ENCODE peak calls at places on chromosomes 4 and X, in five cellular contexts. T is heart right ventricle, X is ovary, U is A673, C is tibial artery. P is an unnamed sample. For H3K9me3 and H3K36me3, the result is how much of the 10 kb centered on the place peaks cover.

GRCh38 chrX:8084023-8084422 is 87.0 kb downstream of the VCX2 start:
- DNase-seq in C (no peak), U (peak), T (no peak), X (no peak), P (no peak)

GRCh38 chrX:146396409-146396808 is 413.2 kb upstream of the CXorf51B start:
- DNase-seq in T (no peak), U (no peak), C (no peak), X (no peak), P (peak)

GRCh38 chr4:101114936-101115372 is 232.4 kb downstream of the PPP3CA start:
- DNase-seq in T (no peak), C (no peak), X (no peak), U (no peak), P (peak)

GRCh38 chr4:183636488-183636887 is 22.5 kb downstream of the RWDD4 start:
- DNase-seq in U (no peak), X (no peak), C (no peak), T (no peak), P (no peak)

GRCh38 chr4:8215001-8215427 is 15.9 kb downstream of the SH3TC1 start:
- DNase-seq in U (no peak), X (no peak), T (no peak), C (peak), P (no peak)

GRCh38 chrX:152072236-152072635 is 66.1 kb downstream of the MAGEA10 start:
- DNase-seq in X (no peak), U (no peak), T (no peak), C (no peak), P (peak)

GRCh38 chrX:116972362-116972761 is 509.6 kb upstream of the CT83 start:
- DNase-seq in T (no peak), X (no peak), U (no peak), C (no peak), P (no peak)

GRCh38 chr4:153577053-153577452 is 107.0 kb upstream of the TLR2 start:
- DNase-seq in C (no peak), T (no peak), U (no peak), X (no peak), P (no peak)

GRCh38 chr4:115152081-115152480 is 38.7 kb upstream of the NDST4 start:
- DNase-seq in X (no peak), C (no peak), U (no peak), T (no peak), P (no peak)

GRCh38 chrX:15356444-15356843 is 21.1 kb upstream of the PIGA start:
- DNase-seq in X (no peak), U (no peak), C (no peak), T (no peak), P (no peak)

GRCh38 chr4:15883611-15884243 is 54.8 kb downstream of the FGFBP1 start:
- DNase-seq in U (no peak), X (no peak), C (no peak), T (no peak), P (no peak)

GRCh38 chr4:170270628-170271027 is 180.9 kb upstream of the AADAT start:
- DNase-seq in X (no peak), C (no peak), T (no peak), U (no peak), P (no peak)

GRCh38 chrX:22192419-22193086 is 80.2 kb upstream of the CBLL2 start:
- DNase-seq in X (peak), C (peak), U (peak), T (peak), P (peak)

GRCh38 chr4:41129936-41130440 is 84.4 kb downstream of the APBB2 start:
- DNase-seq in T (no peak), C (no peak), X (no peak), U (no peak), P (no peak)

GRCh38 chr4:41134581-41134980 is 79.8 kb downstream of the APBB2 start:
- DNase-seq in U (no peak), T (no peak), C (no peak), X (no peak), P (peak)

GRCh38 chr4:41129128-41129754 is 85.1 kb downstream of the APBB2 start:
- DNase-seq in C (no peak), X (no peak), T (no peak), U (no peak), P (no peak)

GRCh38 chr4:41133619-41134018 is 80.7 kb downstream of the APBB2 start:
- DNase-seq in C (no peak), X (no peak), T (no peak), U (no peak), P (peak)

DNA sequence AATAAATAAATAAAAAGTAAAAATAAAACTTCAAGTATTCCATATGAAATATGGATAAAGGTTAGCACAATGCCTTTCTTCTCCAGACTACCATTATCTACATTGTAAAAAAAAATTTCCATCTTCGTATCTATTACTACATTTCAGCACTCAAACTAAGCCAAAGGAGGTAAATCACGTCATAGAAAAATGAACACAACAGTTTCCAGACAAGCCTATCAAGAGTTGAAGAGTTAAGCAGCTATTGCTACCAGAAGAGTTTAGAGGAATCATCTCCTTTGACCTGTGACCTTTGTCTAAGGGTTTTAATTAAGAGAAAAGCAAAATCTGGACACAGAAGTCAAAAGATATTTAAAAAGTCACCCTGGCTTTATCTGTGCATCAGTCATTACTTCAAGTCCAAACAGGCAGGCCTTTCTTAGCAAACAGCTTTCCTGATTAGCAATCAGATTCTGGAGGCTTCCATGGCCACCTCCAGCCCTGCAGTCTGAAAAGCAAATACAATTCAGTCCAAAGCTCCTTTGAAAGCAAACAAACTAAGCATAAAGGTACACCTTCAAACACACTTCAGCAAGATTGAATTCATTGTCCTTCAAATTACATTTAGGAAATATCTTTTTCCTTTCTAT is 82.2 kb downstream of the APBB2 start:
- DNase-seq in U (no peak), X (no peak), T (no peak), C (no peak), P (no peak)
- H3K27ac ChIP-seq in U (no peak), X (no peak), T (no peak), C (peak), P (peak)

GRCh38 chr4:29829067-29829466 is 891.1 kb upstream of the PCDH7 start:
- DNase-seq in U (no peak), X (no peak), T (no peak), C (no peak), P (no peak)
- H3K9me3 ChIP-seq in U (under half), X (under half), T (under half), C (under half), P (under half)

DNA sequence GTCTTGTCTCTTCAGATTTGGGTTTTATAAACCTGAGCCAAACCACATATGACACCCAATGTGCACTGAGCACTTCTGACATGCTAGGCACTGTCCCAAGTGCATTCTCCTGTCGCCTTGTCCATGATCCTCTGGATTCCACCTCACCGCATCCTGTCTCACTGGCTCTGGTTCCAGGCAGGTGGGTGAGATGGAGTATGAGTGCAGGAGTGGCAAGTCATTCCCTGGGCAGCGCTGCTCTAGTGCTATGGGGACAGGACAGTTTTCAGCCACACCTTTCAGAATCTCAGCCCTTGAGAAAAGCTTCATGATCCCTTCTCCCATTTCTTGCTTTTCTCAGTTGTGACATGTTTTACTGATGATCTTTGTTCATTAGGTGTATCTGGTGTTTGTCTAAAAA is 66.4 kb downstream of the NSD2 start:
- DNase-seq in C (no peak), X (no peak), U (no peak), T (no peak), P (no peak)
- H3K36me3 ChIP-seq in C (under half), X (under half), U (half or more), T (under half), P (half or more)

DNA sequence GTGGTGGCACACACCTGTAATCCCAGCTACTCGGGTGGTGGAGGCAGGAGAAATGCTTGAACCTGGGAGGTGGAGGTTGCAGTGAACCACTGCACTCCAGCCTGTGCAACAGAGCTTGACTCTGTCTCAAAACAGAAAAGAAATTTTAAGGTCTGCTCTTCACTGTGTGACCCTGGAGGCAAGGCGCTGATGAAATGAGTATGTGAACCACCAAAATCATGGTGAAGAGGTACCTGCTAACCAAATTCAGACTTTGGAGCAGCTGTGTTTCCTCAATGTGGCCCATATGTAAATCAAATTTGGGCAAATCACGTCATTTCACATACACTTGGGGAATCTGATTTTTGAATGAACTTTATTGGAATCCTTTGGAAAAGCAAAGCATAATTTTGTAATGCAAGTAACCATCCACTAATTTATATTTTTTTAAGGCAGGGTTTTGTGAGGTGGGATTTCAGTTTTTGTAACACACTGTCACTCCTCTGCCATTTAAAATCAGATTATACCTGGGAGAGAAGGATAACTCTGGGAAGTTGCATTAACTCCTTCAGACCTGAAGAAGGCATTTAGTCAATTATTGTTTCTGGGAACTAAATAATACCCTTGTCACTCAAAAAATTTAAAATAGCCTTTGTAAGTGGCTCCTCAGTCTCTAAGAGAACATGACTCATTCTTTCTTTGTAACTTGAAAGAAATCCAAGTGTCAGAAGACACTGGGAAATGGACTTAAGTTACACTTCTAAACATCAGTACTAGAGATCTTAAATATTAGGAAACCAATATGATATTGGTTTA is 24.0 kb downstream of the DOCK11 start:
- DNase-seq in X (no peak), U (no peak), T (no peak), C (no peak), P (no peak)
- H3K27ac ChIP-seq in X (no peak), U (no peak), T (peak), C (peak), P (no peak)

GRCh38 chrX:52217494-52218160 is 32.9 kb downstream of the MAGED4 start:
- DNase-seq in X (no peak), T (no peak), U (no peak), C (no peak), P (no peak)
- H3K9me3 ChIP-seq in X (under half), T (under half), U (under half), C (under half), P (under half)

DNA sequence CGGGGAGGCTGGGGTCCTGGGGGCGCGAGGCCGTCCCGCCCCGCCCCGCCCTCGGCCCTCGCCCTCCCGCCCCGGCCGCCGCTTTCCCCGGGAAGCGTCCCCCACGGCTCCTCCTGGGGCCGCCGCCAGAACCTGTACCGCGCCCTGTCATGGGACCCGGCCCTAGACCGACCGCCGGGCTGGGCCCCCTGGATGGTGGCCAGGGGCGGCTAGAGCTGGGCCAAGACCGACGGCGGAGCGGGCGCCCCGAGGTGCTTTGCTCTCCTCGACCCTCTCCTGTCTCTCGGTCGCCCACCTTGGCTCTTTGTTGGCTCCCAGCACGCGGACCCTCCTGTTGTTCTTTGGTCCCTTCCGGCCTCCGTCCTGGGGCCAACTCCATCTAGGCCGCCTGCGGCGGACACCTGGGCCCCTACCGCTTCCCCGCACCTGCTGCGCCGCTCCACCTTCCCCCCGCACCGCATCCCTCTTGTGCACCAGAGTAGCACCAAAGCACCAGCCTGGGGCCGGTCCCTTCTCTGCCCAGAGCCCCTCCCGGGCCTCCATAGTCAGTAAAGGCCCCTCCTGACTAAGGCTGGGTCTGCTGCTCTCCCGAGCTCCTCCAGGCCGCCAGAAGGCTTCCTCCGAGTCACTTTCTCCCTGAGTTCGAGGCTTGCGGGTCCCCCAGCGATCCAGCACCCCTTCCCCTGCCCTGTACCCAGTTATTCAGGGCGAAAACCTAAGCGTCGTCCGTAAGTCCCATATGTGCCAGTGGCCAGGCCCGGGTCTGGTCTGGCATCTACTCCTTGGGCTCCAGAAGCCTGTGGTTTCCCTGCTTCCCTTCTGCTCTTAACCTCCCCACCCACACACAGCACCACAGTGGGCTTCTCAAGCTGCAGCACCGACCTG is 587 bp downstream of the TACC3 start:
- DNase-seq in C (no peak), T (no peak), X (peak), U (no peak), P (no peak)
- H3K36me3 ChIP-seq in C (under half), T (under half), X (under half), U (half or more), P (under half)

DNA sequence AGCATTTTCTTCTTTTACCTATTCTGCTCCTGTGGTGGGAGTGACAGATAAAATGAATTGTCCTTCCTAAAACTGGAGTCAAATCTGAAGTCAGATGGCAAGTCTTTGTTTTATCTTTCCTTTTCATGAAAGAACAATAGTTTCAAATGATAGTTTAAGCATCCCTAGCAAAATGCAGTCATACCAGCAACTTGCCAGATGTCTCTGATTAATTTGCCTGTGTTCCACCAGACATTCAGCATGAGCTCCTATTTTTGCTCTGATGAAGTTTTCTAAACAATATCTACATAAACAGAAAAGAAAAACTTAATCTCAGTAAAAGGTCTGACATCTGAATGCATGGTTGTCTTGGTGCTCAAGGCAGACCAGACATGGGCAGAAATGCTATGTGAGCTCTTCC is 15.2 kb downstream of the PRKG2 start:
- DNase-seq in T (no peak), X (no peak), C (no peak), U (no peak), P (no peak)
- H3K27ac ChIP-seq in T (no peak), X (no peak), C (no peak), U (no peak), P (no peak)

GRCh38 chr4:173866289-173866688 is 336.3 kb upstream of the HAND2 start:
- DNase-seq in U (no peak), T (no peak), X (no peak), C (no peak), P (no peak)
- H3K9me3 ChIP-seq in U (under half), T (under half), X (under half), C (under half), P (under half)

GRCh38 chr4:82865592-82865991 is 25.4 kb downstream of the SEC31A start:
- DNase-seq in C (no peak), X (no peak), T (no peak), U (peak), P (no peak)
- H3K36me3 ChIP-seq in C (half or more), X (under half), T (under half), U (under half), P (half or more)

P was measured in SJCRH30.